ENCODE peak calls at places on chromosomes 4 and X, in four cellular contexts. J is A549; E is upper lobe of left lung; F is activated gamma-delta T cell treated with anti-CD3 and anti-CD28 coated beads, Interleukin-2, amount 50 U/mL, for 16 hours. S is an unnamed sample.

GRCh38 chr4:20760053-20760452 is 59.8 kb downstream of the PACRGL start:
- DNase-seq in J (peak), E (no peak), F (no peak), S (no peak)

GRCh38 chr4:25095756-25096552 is 64.3 kb downstream of the SEPSECS start:
- DNase-seq in J (no peak), E (no peak), F (no peak), S (no peak)

GRCh38 chrX:68659385-68659784 is 11.9 kb downstream of the STARD8 start:
- DNase-seq in J (no peak), E (no peak), F (no peak), S (no peak)

GRCh38 chr4:158521490-158522111 is at the start of gene RXFP1:
- DNase-seq in J (no peak), E (no peak), F (no peak), S (no peak)

GRCh38 chr4:78345237-78345636 is 206.3 kb upstream of the ANXA3 start:
- DNase-seq in J (no peak), E (no peak), F (no peak), S (no peak)

GRCh38 chr4:85756938-85757337 is 282.0 kb downstream of the ARHGAP24 start:
- DNase-seq in J (peak), E (no peak), F (no peak), S (no peak)

GRCh38 chr4:176601156-176601555 is 191.6 kb downstream of the VEGFC start:
- DNase-seq in J (peak), E (no peak), F (no peak), S (no peak)

GRCh38 chrX:19107035-19107434 is 15.2 kb downstream of the ADGRG2 start:
- DNase-seq in J (no peak), E (no peak), F (no peak), S (no peak)

GRCh38 chrX:37357436-37357835 is 8.3 kb downstream of the PRRG1 start:
- DNase-seq in J (no peak), E (no peak), F (no peak), S (no peak)

GRCh38 chr4:108683479-108683878 is 33.1 kb downstream of the OSTC start:
- DNase-seq in J (peak), E (no peak), F (no peak), S (no peak)

GRCh38 chrX:11462136-11462535 is 168.9 kb downstream of the AMELX start:
- DNase-seq in J (peak), E (no peak), F (no peak), S (no peak)

S was measured in natural killer cell treated with Interleukin-12 subunit alpha and Interleukin-12 subunit beta and Interleukin-15 and Interleukin-18, amount 100 ng/mL, for 72 hours.